ENCODE peak calls at places on chromosomes 2 and 18, in ten cellular contexts. D, W, I, R, N, F, Y, X, M and P are unnamed samples.

GRCh38 chr2:70531419-70532130 is 22.1 kb downstream of the TGFA start:
- DNase-seq in X (no peak), I (no peak), W (no peak), D (no peak), M (no peak), F (no peak), R (no peak), Y (no peak), N (no peak), P (no peak)

GRCh38 chr2:54673501-54673998 is 49.9 kb upstream of the EML6 start:
- DNase-seq in X (peak), Y (no peak), N (no peak), F (no peak), I (no peak), R (peak), D (no peak), M (no peak), W (no peak), P (peak)

GRCh38 chr2:41873102-41873501 is 174.7 kb upstream of the PKDCC start:
- DNase-seq in R (no peak), Y (no peak), I (no peak), M (peak), W (no peak), F (no peak), D (no peak), X (no peak), N (no peak), P (no peak)

GRCh38 chr2:220528180-220528579 is 900.8 kb downstream of the SLC4A3 start:
- DNase-seq in X (no peak), R (no peak), I (no peak), W (no peak), M (no peak), D (no peak), N (no peak), F (no peak), Y (no peak), P (no peak)

GRCh38 chr2:186570587-186570986 is 19.3 kb upstream of the ITGAV start:
- DNase-seq in N (no peak), F (no peak), Y (no peak), D (peak), R (no peak), M (no peak), I (no peak), X (no peak), W (no peak), P (no peak)

GRCh38 chr2:10792001-10792400 is 20.6 kb downstream of the PDIA6 start:
- DNase-seq in F (no peak), M (no peak), I (no peak), N (no peak), R (no peak), W (no peak), D (no peak), Y (no peak), X (no peak), P (no peak)

GRCh38 chr2:49259926-49260325 is 105.6 kb upstream of the FSHR start:
- DNase-seq in N (no peak), F (no peak), D (no peak), R (no peak), W (no peak), X (no peak), Y (no peak), I (no peak), M (no peak), P (no peak)

GRCh38 chr2:76311713-76312112 is 601.0 kb upstream of the GCFC2 start:
- DNase-seq in M (no peak), N (no peak), F (no peak), D (no peak), X (no peak), W (no peak), R (no peak), Y (no peak), I (no peak), P (no peak)

GRCh38 chr18:12253517-12254136 is 534 bp upstream of the CIDEA start:
- DNase-seq in I (no peak), D (no peak), X (no peak), R (no peak), M (no peak), F (no peak), N (peak), W (peak), Y (no peak), P (no peak)

GRCh38 chr2:24919977-24920812 is at the start of gene ADCY3:
- DNase-seq in F (peak), Y (peak), D (no peak), I (no peak), N (peak), R (peak), M (no peak), X (peak), W (peak), P (peak)

GRCh38 chr2:232592687-232593407 is 40.6 kb upstream of the EFHD1 start:
- DNase-seq in D (peak), W (no peak), M (peak), F (peak), R (no peak), Y (no peak), I (no peak), N (no peak), X (peak), P (no peak)

GRCh38 chr2:172102159-172102857 is 392 bp downstream of the DLX2 start:
- DNase-seq in X (no peak), Y (peak), F (peak), M (no peak), W (peak), R (peak), I (no peak), N (no peak), D (no peak), P (peak)

GRCh38 chr2:27264753-27265535 is 2.1 kb upstream of the SLC30A3 start:
- DNase-seq in I (no peak), W (peak), D (no peak), F (peak), X (no peak), N (peak), M (no peak), Y (no peak), R (peak), P (peak)

GRCh38 chr2:216535454-216535995 is 36.9 kb downstream of the RPL37A start:
- DNase-seq in R (no peak), X (peak), Y (no peak), I (no peak), M (peak), D (peak), F (no peak), N (no peak), W (no peak), P (no peak)

GRCh38 chr2:71941731-71942575 is 205.7 kb downstream of the CYP26B1 start:
- DNase-seq in Y (no peak), W (peak), M (no peak), X (peak), D (no peak), R (no peak), I (peak), N (no peak), F (no peak), P (no peak)

GRCh38 chr2:41927581-41928260 is 120.1 kb upstream of the PKDCC start:
- DNase-seq in X (peak), W (no peak), F (no peak), D (no peak), I (no peak), M (no peak), N (no peak), R (no peak), Y (no peak), P (no peak)

GRCh38 chr18:65737346-65737745 is 13.5 kb upstream of the CDH7 start:
- DNase-seq in W (no peak), M (no peak), R (no peak), I (no peak), N (no peak), D (no peak), Y (no peak), F (no peak), X (no peak), P (no peak)

DNA sequence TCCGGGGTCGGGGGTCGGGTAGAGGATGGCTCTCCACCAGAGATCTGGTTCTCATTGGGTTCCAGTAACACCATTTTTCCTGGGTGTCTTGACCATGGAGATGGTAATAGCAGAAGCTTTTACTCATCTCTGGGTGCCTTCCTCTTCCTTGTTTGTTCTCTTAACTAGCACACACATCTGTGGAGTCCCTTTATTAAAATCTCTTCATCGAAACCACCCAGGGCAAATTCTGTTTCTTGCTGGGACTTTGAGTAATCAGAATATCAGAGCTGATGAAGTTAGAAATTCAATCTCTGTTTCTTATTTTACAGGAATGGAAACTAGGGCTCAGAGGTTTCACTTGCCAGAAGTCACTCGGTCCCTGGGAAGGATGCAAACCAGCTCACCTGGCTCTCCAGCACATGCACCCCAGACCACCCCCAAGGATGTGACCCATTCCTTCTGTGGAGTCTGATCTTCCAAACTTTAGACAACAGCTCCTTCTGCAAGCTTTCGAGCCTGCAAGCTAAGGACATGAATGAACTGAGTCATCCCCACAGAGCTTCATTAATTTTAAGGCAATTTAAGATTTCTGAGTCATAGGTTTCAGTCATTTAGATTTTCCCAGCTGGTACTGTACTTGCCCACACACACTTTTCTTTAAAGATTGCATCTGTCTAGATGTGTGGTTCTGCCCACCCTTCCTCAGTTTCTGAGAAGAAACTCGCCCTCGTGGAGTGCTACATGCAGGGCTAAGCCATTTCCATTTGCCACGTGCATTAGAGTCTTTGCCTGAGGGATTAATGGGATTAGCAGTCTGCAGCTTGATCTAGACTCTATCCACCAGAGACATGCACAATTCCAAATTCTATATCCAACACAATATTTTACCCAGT is 14.7 kb upstream of the TRIB2 start:
- DNase-seq in X (no peak), F (no peak), I (no peak), N (no peak), Y (no peak), M (no peak), D (peak), R (no peak), W (no peak), P (no peak)
- H3K4me3 ChIP-seq in X (no peak), F (no peak), I (no peak), N (no peak), Y (no peak), M (no peak), D (no peak), R (no peak), W (no peak), P (no peak)

GRCh38 chr2:102356741-102357140 is 1.1 kb downstream of the IL18R1 start:
- DNase-seq in R (no peak), Y (no peak), N (no peak), W (no peak), X (no peak), D (no peak), I (no peak), F (no peak), M (no peak), P (no peak)
- H3K4me3 ChIP-seq in R (no peak), Y (no peak), N (no peak), W (no peak), X (no peak), D (peak), I (peak), F (no peak), M (no peak), P (no peak)

GRCh38 chr2:209423562-209424541 is at the start of gene MAP2:
- DNase-seq in I (no peak), X (peak), F (peak), W (peak), M (no peak), Y (peak), N (peak), R (peak), D (peak), P (peak)
- H3K4me3 ChIP-seq in I (peak), X (peak), F (peak), W (peak), M (peak), Y (peak), N (peak), R (peak), D (peak), P (peak)

GRCh38 chr2:204321027-204321800 is 224.1 kb upstream of the PARD3B start:
- DNase-seq in W (no peak), F (no peak), I (no peak), X (no peak), Y (no peak), R (no peak), N (no peak), M (no peak), D (no peak), P (no peak)
- H3K4me3 ChIP-seq in W (no peak), F (no peak), I (no peak), X (no peak), Y (no peak), R (no peak), N (no peak), M (no peak), D (no peak), P (no peak)